ENCODE peak calls at places on chromosomes 12 and 14, in four cellular contexts. K is fibroblast of lung; D is iPS-NIHi11; M is Jurkat, Clone E6-1. O is an unnamed sample.

GRCh38 chr12:21598651-21599050 is 6.0 kb downstream of the GYS2 start:
- DNase-seq in M (no peak), D (no peak), K (no peak), O (no peak)

GRCh38 chr12:101566318-101566717 is 28.5 kb upstream of the MYBPC1 start:
- DNase-seq in D (peak; percentile 80), M (no peak), K (no peak), O (peak; percentile 36)

GRCh38 chr12:66637693-66638301 is 41.1 kb downstream of the GRIP1 start:
- DNase-seq in D (no peak), M (no peak), K (peak; percentile 73), O (no peak)

GRCh38 chr12:132965796-132966195 is 9.7 kb upstream of the ZNF605 start:
- DNase-seq in K (no peak), D (no peak), M (no peak), O (no peak)

GRCh38 chr14:100605706-100606686 is 18.8 kb upstream of the BEGAIN start:
- DNase-seq in M (no peak), K (peak; percentile 37), D (no peak), O (no peak)

GRCh38 chr12:19203539-19204506 is 74.3 kb downstream of the PLEKHA5 start:
- DNase-seq in D (no peak), M (no peak), K (no peak), O (no peak)

GRCh38 chr14:36683083-36683724 is 21.5 kb downstream of the PAX9 start:
- DNase-seq in K (no peak), D (no peak), M (no peak), O (no peak)

GRCh38 chr12:18868673-18869072 is 130.8 kb downstream of the CAPZA3 start:
- DNase-seq in M (no peak), D (no peak), K (peak; percentile 70), O (no peak)

GRCh38 chr14:71113376-71113775 is 206.1 kb downstream of the PCNX1 start:
- DNase-seq in K (peak; percentile 53), D (no peak), M (no peak), O (no peak)

GRCh38 chr14:32286602-32287001 is 42.5 kb upstream of the AKAP6 start:
- DNase-seq in M (no peak), D (no peak), K (no peak), O (no peak)

GRCh38 chr12:4037747-4038312 is 164.6 kb upstream of the PARP11 start:
- DNase-seq in D (peak; percentile 51), M (peak; percentile 23), K (peak; percentile 16), O (peak; percentile 20)

GRCh38 chr14:91369628-91370445 is 47.8 kb downstream of the CCDC88C start:
- DNase-seq in K (no peak), M (no peak), D (no peak), O (peak; percentile 62)

GRCh38 chr12:116882742-116883141 is 1.5 kb upstream of the HRK start:
- DNase-seq in M (no peak), D (no peak), K (peak; percentile 39), O (no peak)

GRCh38 chr12:109991586-109991985 is 4.6 kb downstream of the GIT2 start:
- DNase-seq in D (no peak), M (no peak), K (no peak), O (no peak)

GRCh38 chr14:69850086-69850735 is 29.0 kb upstream of the SMOC1 start:
- DNase-seq in D (no peak), K (peak; percentile 8), M (no peak), O (peak; percentile 30)

GRCh38 chr12:5197127-5197526 is 153.4 kb downstream of the KCNA5 start:
- DNase-seq in M (no peak), D (no peak), K (peak; percentile 93), O (no peak)

GRCh38 chr14:61368061-61368710 is 46.8 kb downstream of the PRKCH start:
- DNase-seq in D (peak; percentile 54), M (no peak), K (no peak), O (peak; percentile 86)

GRCh38 chr14:55329999-55330710 is 58.9 kb downstream of the FBXO34 start:
- DNase-seq in M (no peak), K (peak; percentile 12), D (no peak), O (no peak)

GRCh38 chr12:2301531-2302461 is 249.0 kb downstream of the CACNA1C start:
- DNase-seq in M (no peak), K (peak; percentile 73), D (no peak), O (no peak)

GRCh38 chr12:64236549-64236948 is 14.5 kb upstream of the KICS2 start:
- DNase-seq in D (no peak), K (peak; percentile 24), M (no peak), O (no peak)

GRCh38 chr12:105229446-105229845 is 6.5 kb downstream of the APPL2 start:
- DNase-seq in K (no peak), D (no peak), M (no peak), O (no peak)

GRCh38 chr12:127170271-127171180 is 1096.4 kb upstream of the TMEM132C start:
- DNase-seq in M (no peak), K (peak; percentile 36), D (no peak), O (no peak)

GRCh38 chr12:21773263-21773741 is 1.2 kb downstream of the KCNJ8 start:
- DNase-seq in D (peak; percentile 51), M (no peak), K (peak; percentile 19), O (peak; percentile 82)

GRCh38 chr14:60188115-60188514 is 22.9 kb upstream of the DHRS7 start:
- DNase-seq in M (no peak), D (no peak), K (no peak), O (no peak)

GRCh38 chr14:104973215-104974145 is 4.7 kb downstream of the AHNAK2 start:
- DNase-seq in K (peak; percentile 97), D (no peak), M (no peak), O (peak; percentile 88)

GRCh38 chr14:71711619-71712018 is 220.6 kb upstream of the RGS6 start:
- DNase-seq in K (peak; percentile 99), D (peak; percentile 23), M (no peak), O (peak; percentile 30)

GRCh38 chr14:74954232-74954946 is 1.0 kb downstream of the PGF start:
- DNase-seq in M (no peak), D (peak; percentile 67), K (no peak), O (peak; percentile 62)

GRCh38 chr12:64083285-64084210 is 138.5 kb downstream of the KICS2 start:
- DNase-seq in K (peak; percentile 93), M (no peak), D (no peak), O (no peak)

O was measured in ELF-1.